ENCODE peak calls at places on chromosome 1, in four cellular contexts. A is type B pancreatic cell; I is stimulated activated CD4-positive, alpha-beta T cell treated with anti-CD3 and anti-CD28 coated beads, Interleukin-12 subunit alpha, Interleukin-12 subunit beta, amount 100 ng/mL, for 48 hours; T is kidney. K is an unnamed sample.

GRCh38 chr1:228463559-228464455 is 23.4 kb upstream of the RNF187 start:
- DNase-seq in A (no peak), I (peak; percentile 57), T (peak; percentile 79), K (peak; percentile 93)

GRCh38 chr1:155002479-155003226 is at the start of gene ZBTB7B:
- DNase-seq in A (no peak), I (no peak), T (peak; percentile 89), K (no peak)

GRCh38 chr1:154998818-154999650 is 3.6 kb upstream of the ZBTB7B start:
- DNase-seq in A (no peak), I (peak; percentile 80), T (peak; percentile 83), K (peak; percentile 90)

GRCh38 chr1:221331263-221332183 is 410.4 kb downstream of the DUSP10 start:
- DNase-seq in A (no peak), I (no peak), T (no peak), K (no peak)

GRCh38 chr1:66731462-66731861 is 20.8 kb upstream of the DYNLT5 start:
- DNase-seq in A (no peak), I (no peak), T (no peak), K (no peak)

GRCh38 chr1:176073524-176074157 is 133.4 kb downstream of the COP1 start:
- DNase-seq in A (no peak), I (no peak), T (no peak), K (peak; percentile 48)

GRCh38 chr1:100342391-100342790 is 9.9 kb upstream of the CDC14A start:
- DNase-seq in A (no peak), I (no peak), T (no peak), K (no peak)

GRCh38 chr1:32871364-32872188 is 864 bp upstream of the FNDC5 start:
- DNase-seq in A (no peak), I (no peak), T (no peak), K (no peak)

GRCh38 chr1:24111998-24112380 is at the start of gene MYOM3:
- DNase-seq in A (no peak), I (no peak), T (no peak), K (no peak)

GRCh38 chr1:108556501-108556900 is 3.4 kb upstream of the EEIG2 start:
- DNase-seq in A (no peak), I (no peak), T (no peak), K (no peak)

GRCh38 chr1:156392427-156392826 is 23.4 kb downstream of the RHBG start:
- DNase-seq in A (no peak), I (no peak), T (no peak), K (no peak)

GRCh38 chr1:101257500-101258325 is 20.9 kb downstream of the S1PR1 start:
- DNase-seq in A (no peak), I (no peak), T (no peak), K (peak; percentile 75)

GRCh38 chr1:199868777-199869176 is 158.7 kb upstream of the NR5A2 start:
- DNase-seq in A (no peak), I (no peak), T (no peak), K (no peak)

GRCh38 chr1:95012389-95012788 is 60.4 kb downstream of the ALG14 start:
- DNase-seq in A (no peak), I (no peak), T (no peak), K (no peak)

GRCh38 chr1:223759273-223759672 is 46.9 kb downstream of the CAPN2 start:
- DNase-seq in A (no peak), I (no peak), T (no peak), K (no peak)

GRCh38 chr1:45566722-45567121 is 16.1 kb downstream of the AKR1A1 start:
- DNase-seq in A (no peak), I (no peak), T (peak; percentile 87), K (no peak)

GRCh38 chr1:10048601-10049000 is 15.8 kb downstream of the UBE4B start:
- DNase-seq in A (no peak), I (no peak), T (no peak), K (no peak)

GRCh38 chr1:158285756-158286241 is 3.9 kb upstream of the CD1C start:
- DNase-seq in A (no peak), I (no peak), T (no peak), K (peak; percentile 60)

GRCh38 chr1:243364866-243365265 is 109.0 kb downstream of the SDCCAG8 start:
- DNase-seq in A (no peak), I (no peak), T (no peak), K (no peak)

GRCh38 chr1:85134583-85135455 is 66.0 kb downstream of the SYDE2 start:
- DNase-seq in A (no peak), I (no peak), T (no peak), K (no peak)

GRCh38 chr1:106439475-106439874 is 617.0 kb upstream of the PRMT6 start:
- DNase-seq in A (no peak), I (no peak), T (no peak), K (no peak)

GRCh38 chr1:155801149-155801548 is 55.9 kb downstream of the GON4L start:
- DNase-seq in A (no peak), I (no peak), T (no peak), K (no peak)

GRCh38 chr1:11952455-11953109 is 18.1 kb downstream of the PLOD1 start:
- DNase-seq in A (no peak), I (no peak), T (no peak), K (no peak)

GRCh38 chr1:183090386-183091006 is 67.3 kb downstream of the LAMC1 start:
- DNase-seq in A (no peak), I (no peak), T (no peak), K (no peak)

GRCh38 chr1:212037900-212038299 is 2.4 kb downstream of the DTL start:
- DNase-seq in A (no peak), I (no peak), T (no peak), K (no peak)

GRCh38 chr1:6113745-6114144 is 66.4 kb downstream of the CHD5 start:
- DNase-seq in A (no peak), I (no peak), T (peak; percentile 60), K (no peak)

GRCh38 chr1:53294557-53294956 is 33.3 kb downstream of the LRP8 start:
- DNase-seq in A (no peak), I (peak; percentile 49), T (no peak), K (no peak)

GRCh38 chr1:97621955-97622354 is 298.9 kb downstream of the DPYD start:
- DNase-seq in A (no peak), I (no peak), T (no peak), K (no peak)

GRCh38 chr1:155017946-155018316 is 15.3 kb downstream of the ZBTB7B start:
- DNase-seq in A (no peak), I (no peak), T (peak; percentile 69), K (no peak)

GRCh38 chr1:24108334-24109165 is 3.4 kb downstream of the MYOM3 start:
- DNase-seq in A (no peak), I (no peak), T (no peak), K (no peak)

GRCh38 chr1:242579528-242580235 is 55.2 kb upstream of the PLD5 start:
- DNase-seq in A (no peak), I (no peak), T (no peak), K (no peak)

GRCh38 chr1:35564037-35564883 is 6.7 kb downstream of the NCDN start:
- DNase-seq in A (no peak), I (peak; percentile 62), T (peak; percentile 74), K (peak; percentile 77)

GRCh38 chr1:103171041-103171590 is 62.8 kb upstream of the COL11A1 start:
- DNase-seq in A (no peak), I (no peak), T (no peak), K (no peak)

GRCh38 chr1:88318746-88319145 is 365.3 kb upstream of the PKN2 start:
- DNase-seq in A (no peak), I (no peak), T (no peak), K (no peak)

GRCh38 chr1:109787211-109787844 is 23.6 kb upstream of the EPS8L3 start:
- DNase-seq in A (no peak), I (no peak), T (peak; percentile 54), K (no peak)

GRCh38 chr1:61496501-61496900 is 228.4 kb downstream of the TM2D1 start:
- DNase-seq in A (no peak), I (no peak), T (no peak), K (no peak)

GRCh38 chr1:88855986-88856385 is 35.4 kb downstream of the GTF2B start:
- DNase-seq in A (no peak), I (no peak), T (no peak), K (no peak)

GRCh38 chr1:154497026-154497806 is 4.8 kb upstream of the TDRD10 start:
- DNase-seq in A (no peak), I (no peak), T (no peak), K (peak; percentile 81)